ENCODE peak calls at places on chromosomes 12 and 14, in eight cellular contexts. V, W, L, Y, N, T, A and I are unnamed samples.
A peak's percentile ranks its signal among the peaks of the same experiment; 100 is the strongest.

GRCh38 chr14:54369343-54369742 is 27.5 kb upstream of the CDKN3 start:
- DNase-seq in V (no peak), A (no peak), T (no peak), L (no peak), N (no peak), W (no peak), Y (no peak), I (no peak)

GRCh38 chr12:43805857-43806736 is at the start of gene TWF1:
- DNase-seq in T (peak; percentile 72), N (peak; percentile 89), A (peak; percentile 83), Y (peak; percentile 80), V (peak; percentile 62), W (peak; percentile 39), L (peak; percentile 83), I (peak; percentile 92)

GRCh38 chr12:57592551-57593165 is 1.7 kb downstream of the PIP4K2C start:
- DNase-seq in V (no peak), A (no peak), T (no peak), Y (no peak), L (no peak), N (no peak), W (no peak), I (no peak)

GRCh38 chr12:111048991-111049390 is 128.6 kb upstream of the MYL2 start:
- DNase-seq in L (no peak), N (no peak), T (no peak), Y (no peak), A (no peak), W (no peak), V (no peak), I (no peak)

GRCh38 chr14:48693793-48694192 is 892.4 kb downstream of the RPS29 start:
- DNase-seq in Y (no peak), N (no peak), A (no peak), V (no peak), L (no peak), W (no peak), T (no peak), I (no peak)

GRCh38 chr12:124504273-124505000 is 63.0 kb downstream of the NCOR2 start:
- DNase-seq in Y (no peak), W (no peak), L (no peak), V (no peak), T (no peak), N (no peak), A (no peak), I (no peak)

GRCh38 chr12:115871714-115872113 is 405.8 kb downstream of the MED13L start:
- DNase-seq in L (no peak), V (no peak), T (no peak), W (no peak), A (no peak), N (peak; percentile 33), Y (peak; percentile 4), I (no peak)

GRCh38 chr14:49962616-49963015 is 69.7 kb downstream of the ARF6 start:
- DNase-seq in Y (no peak), A (no peak), N (no peak), W (no peak), L (peak; percentile 36), V (no peak), T (no peak), I (no peak)

GRCh38 chr14:23297878-23298277 is 4.8 kb downstream of the PPP1R3E start:
- DNase-seq in N (no peak), L (no peak), W (no peak), Y (no peak), T (no peak), A (no peak), V (no peak), I (no peak)